ENCODE peak calls at places on chromosomes 11 and 22, in six cellular contexts. F is naive thymus-derived CD8-positive, alpha-beta T cell; O is SK-N-DZ; D is T-cell; T is retinal pigment epithelial cell; A is NCI-H748 treated with DMSO at 0.1 percent for 48 hours. N is an unnamed sample.

GRCh38 chr11:19631657-19632325 is 80.8 kb upstream of the NAV2 start:
- DNase-seq in F (no peak), O (no peak), D (no peak), T (no peak), A (no peak), N (no peak)

GRCh38 chr11:70255717-70256116 is 14.8 kb upstream of the PPFIA1 start:
- DNase-seq in F (no peak), O (no peak), D (no peak), T (no peak), A (no peak), N (no peak)

GRCh38 chr11:42249956-42250355 is 790.5 kb upstream of the LRRC4C start:
- DNase-seq in F (no peak), O (no peak), D (no peak), T (no peak), A (no peak), N (no peak)

GRCh38 chr11:79047356-79047755 is 393.5 kb downstream of the TENM4 start:
- DNase-seq in F (no peak), O (peak), D (no peak), T (no peak), A (no peak), N (no peak)

GRCh38 chr11:109864834-109865557 is 228.2 kb upstream of the ZC3H12C start:
- DNase-seq in F (no peak), O (no peak), D (no peak), T (peak), A (no peak), N (no peak)

GRCh38 chr22:46386312-46386711 is 50.8 kb downstream of the TRMU start:
- DNase-seq in F (no peak), O (no peak), D (no peak), T (no peak), A (no peak), N (no peak)

GRCh38 chr11:59185412-59185811 is 13.5 kb downstream of the DTX4 start:
- DNase-seq in F (no peak), O (no peak), D (no peak), T (no peak), A (no peak), N (no peak)

GRCh38 chr11:61955416-61956135 is 5.4 kb downstream of the BEST1 start:
- DNase-seq in F (no peak), O (no peak), D (peak), T (no peak), A (no peak), N (peak)

GRCh38 chr11:95794086-95794485 is 3.8 kb downstream of the CEP57 start:
- DNase-seq in F (no peak), O (no peak), D (no peak), T (no peak), A (no peak), N (no peak)

GRCh38 chr11:108666373-108666772 is 1.5 kb downstream of the DDX10 start:
- DNase-seq in F (no peak), O (no peak), D (no peak), T (no peak), A (no peak), N (no peak)